ENCODE peak calls at places on chromosomes 13 and 19, in eight cellular contexts. O, L, J, E, F, N, P and B are unnamed samples.

GRCh38 chr19:6056282-6056741 is 54.0 kb downstream of the RFX2 start:
- DNase-seq in E (no peak), F (peak), L (no peak), N (peak), P (no peak), O (no peak), J (no peak), B (no peak)

GRCh38 chr13:66265446-66265845 is 964.7 kb downstream of the PCDH9 start:
- DNase-seq in F (no peak), N (no peak), P (no peak), O (no peak), L (no peak), E (no peak), J (peak), B (no peak)

GRCh38 chr13:32284927-32285632 is 30.1 kb downstream of the ZAR1L start:
- DNase-seq in F (no peak), L (no peak), O (no peak), J (peak), P (peak), N (no peak), E (no peak), B (peak)

GRCh38 chr19:4375620-4376228 is 24.6 kb downstream of the SH3GL1 start:
- DNase-seq in L (peak), P (peak), N (peak), J (peak), F (no peak), O (no peak), E (no peak), B (no peak)

GRCh38 chr19:52369463-52370340 is at the start of gene ZNF880:
- DNase-seq in O (peak), L (peak), E (peak), F (peak), N (peak), J (peak), P (peak), B (peak)

GRCh38 chr13:27043013-27043412 is 128.6 kb downstream of the USP12 start:
- DNase-seq in J (peak), F (no peak), E (peak), N (no peak), P (peak), O (peak), L (peak), B (peak)

GRCh38 chr13:76865996-76866503 is 20.2 kb downstream of the KCTD12 start:
- DNase-seq in F (no peak), J (no peak), E (no peak), P (no peak), L (no peak), N (no peak), O (no peak), B (no peak)

GRCh38 chr19:51637362-51637978 is 7.3 kb upstream of the SIGLEC5 start:
- DNase-seq in N (no peak), E (no peak), O (no peak), P (no peak), J (no peak), F (no peak), L (no peak), B (no peak)

GRCh38 chr19:5903054-5903501 is 512 bp downstream of the NDUFA11 start:
- DNase-seq in P (no peak), L (no peak), E (no peak), O (no peak), N (no peak), F (no peak), J (peak), B (no peak)

GRCh38 chr13:97191143-97191542 is 31.0 kb upstream of the MBNL2 start:
- DNase-seq in J (no peak), N (no peak), F (peak), E (no peak), P (no peak), O (no peak), L (no peak), B (no peak)

GRCh38 chr13:96089749-96090239 is at the start of gene HS6ST3:
- DNase-seq in N (no peak), L (no peak), P (peak), O (no peak), J (no peak), F (peak), E (no peak), B (no peak)

GRCh38 chr13:100895656-100896055 is 221.1 kb upstream of the TMTC4 start:
- DNase-seq in J (peak), E (no peak), N (no peak), O (no peak), L (no peak), F (no peak), P (no peak), B (no peak)

GRCh38 chr13:49516467-49516866 is 20.7 kb downstream of the PHF11 start:
- DNase-seq in L (no peak), E (no peak), P (no peak), J (no peak), F (no peak), N (no peak), O (no peak), B (no peak)

GRCh38 chr13:114226699-114227323 is 7.9 kb upstream of the CDC16 start:
- DNase-seq in J (peak), L (peak), E (peak), N (peak), F (peak), P (peak), O (peak), B (peak)

GRCh38 chr19:56538254-56538760 is 441 bp upstream of the ZFP28 start:
- DNase-seq in O (peak), P (peak), E (peak), J (peak), L (peak), N (peak), F (peak), B (peak)

GRCh38 chr13:20124303-20124702 is 36.5 kb downstream of the GJA3 start:
- DNase-seq in L (no peak), O (no peak), F (no peak), J (no peak), E (no peak), P (no peak), N (no peak), B (no peak)

GRCh38 chr13:41606646-41607045 is 149.3 kb downstream of the RGCC start:
- DNase-seq in P (no peak), F (no peak), L (no peak), E (no peak), J (no peak), O (no peak), N (no peak), B (no peak)

GRCh38 chr19:10211071-10211470 is 16.3 kb upstream of the DNMT1 start:
- DNase-seq in O (no peak), J (no peak), E (no peak), L (no peak), P (peak), F (no peak), N (no peak), B (no peak)
- H3K4me3 ChIP-seq in O (no peak), J (no peak), E (no peak), L (no peak), P (no peak), F (no peak), N (no peak), B (no peak)

DNA sequence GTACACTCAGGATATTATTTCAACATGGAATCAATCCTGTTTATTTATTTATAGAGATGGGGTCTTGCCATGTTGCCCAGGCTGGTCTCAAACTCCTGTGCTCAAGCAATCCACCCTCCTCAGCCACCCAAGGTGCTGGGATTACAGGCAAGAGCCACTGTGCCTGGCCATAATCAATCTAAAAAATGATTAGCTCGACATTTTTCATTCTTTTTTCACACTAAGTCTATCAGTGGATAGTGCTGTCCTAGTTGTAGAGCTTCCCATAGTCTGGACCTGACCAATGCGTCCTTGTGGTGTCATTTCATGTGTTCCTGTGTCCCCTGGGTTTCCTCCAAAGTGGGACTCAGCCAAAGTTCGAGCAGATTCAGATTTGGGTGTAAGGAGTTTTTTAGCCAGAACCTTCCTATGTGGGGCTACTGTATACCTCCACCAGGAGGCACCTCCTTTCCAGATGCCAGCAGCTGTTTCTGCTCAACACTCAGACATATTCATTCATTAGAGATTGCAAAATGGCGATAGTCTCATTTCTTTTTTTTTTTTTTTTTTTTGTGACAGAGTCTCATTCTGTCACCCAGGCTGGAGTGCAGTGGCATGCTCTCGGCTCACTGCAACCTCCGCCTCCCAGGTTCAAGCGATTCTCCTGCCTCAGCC is 61.1 kb downstream of the MAP4K1 start:
- DNase-seq in J (no peak), F (no peak), L (no peak), N (no peak), E (no peak), P (no peak), O (no peak), B (no peak)
- TF ChIP-seq CTCF in J (no peak), F (no peak), L (no peak), N (no peak), E (no peak), P (no peak), O (peak), B (no peak)

GRCh38 chr19:35294859-35295258 is 2.9 kb downstream of the MAG start:
- DNase-seq in J (no peak), F (no peak), L (no peak), O (no peak), N (no peak), E (no peak), P (no peak), B (no peak)
- H3K4me3 ChIP-seq in J (no peak), F (no peak), L (no peak), O (no peak), N (no peak), E (no peak), P (peak), B (no peak)

DNA sequence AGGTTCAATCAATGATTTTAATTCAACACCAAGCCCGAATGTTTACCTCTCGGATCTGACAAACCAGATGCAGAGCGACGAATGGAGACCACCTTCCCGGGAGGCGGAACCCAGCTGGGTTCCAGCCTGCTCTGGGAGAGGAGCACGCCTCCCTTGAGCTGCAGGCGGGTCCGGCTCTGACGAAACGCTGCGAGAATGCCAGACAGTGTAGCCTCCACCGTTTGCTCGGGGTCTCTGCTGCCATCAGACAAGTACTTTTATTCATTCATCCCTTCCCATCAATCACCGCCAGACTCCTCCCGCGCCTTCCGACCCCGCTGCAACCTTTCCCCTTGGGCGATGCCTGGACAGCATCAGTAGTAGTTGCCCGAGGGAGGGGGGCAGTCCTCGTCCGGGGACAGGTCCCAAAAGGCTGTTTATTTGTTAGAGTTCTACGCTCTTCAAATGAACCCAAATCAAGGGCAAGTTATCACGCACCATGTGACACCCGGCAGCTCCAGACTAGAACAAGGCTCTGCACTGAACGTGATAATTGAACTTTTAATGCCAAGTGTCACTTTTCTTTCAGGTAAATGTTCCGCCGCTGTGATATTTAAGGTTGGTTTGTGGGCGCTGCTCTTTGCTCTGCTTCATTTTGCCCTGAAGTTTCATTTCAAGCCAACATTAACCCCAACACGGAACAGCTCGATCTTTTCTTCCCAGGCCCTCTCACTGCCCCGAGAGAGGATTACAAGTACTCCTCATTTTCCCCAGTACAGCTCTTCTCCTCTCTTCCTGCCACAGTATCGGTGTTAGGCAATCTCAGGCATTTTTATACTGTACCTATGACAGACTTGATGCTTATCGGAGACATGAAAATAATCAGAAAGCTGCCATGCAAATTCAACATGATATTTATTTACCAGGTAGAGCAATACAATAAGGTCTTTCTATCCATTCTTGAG is 992 bp upstream of the EDNRB start:
- DNase-seq in L (peak), O (no peak), P (peak), N (peak), F (peak), J (no peak), E (no peak), B (no peak)
- TF ChIP-seq CTCF in L (no peak), O (no peak), P (no peak), N (no peak), F (no peak), J (no peak), E (no peak), B (no peak)

DNA sequence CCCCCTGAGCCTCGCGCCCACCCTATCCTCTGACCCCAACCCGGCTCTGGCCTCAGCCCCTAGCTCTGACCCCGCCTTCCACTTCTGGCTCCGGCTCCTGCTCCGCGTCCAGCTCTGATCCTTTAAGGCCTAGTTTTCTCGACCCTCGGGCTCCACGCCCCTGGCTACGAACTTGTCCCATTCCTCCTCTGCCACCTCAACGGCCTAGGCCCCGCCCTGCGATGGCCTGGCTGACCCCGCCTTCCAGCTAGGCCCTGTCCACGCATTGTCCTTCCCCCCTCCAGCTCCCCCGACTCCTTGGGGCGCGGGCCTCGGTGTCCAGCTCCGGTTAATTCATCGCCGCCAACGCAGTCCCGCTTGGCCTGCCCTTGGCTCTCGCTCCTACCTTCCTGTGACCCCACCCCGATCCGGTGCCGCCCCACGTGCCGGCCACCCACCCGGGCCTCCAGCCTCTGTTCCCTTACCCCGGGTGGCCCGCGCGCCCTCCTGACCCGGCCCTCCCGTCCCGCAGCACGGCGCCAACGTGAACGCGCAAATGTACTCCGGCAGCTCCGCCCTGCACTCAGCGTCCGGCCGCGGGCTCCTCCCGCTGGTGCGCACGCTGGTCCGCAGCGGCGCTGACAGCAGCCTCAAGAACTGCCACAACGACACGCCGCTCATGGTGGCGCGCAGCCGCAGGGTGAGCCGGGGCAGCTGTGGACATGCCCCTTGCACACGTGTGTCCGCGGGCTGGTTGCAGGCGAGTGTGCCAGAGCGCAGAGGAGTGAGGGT is 9.4 kb downstream of the BCL3 start:
- DNase-seq in O (no peak), E (no peak), L (peak), P (peak), F (peak), N (peak), J (no peak), B (no peak)
- H3K4me3 ChIP-seq in O (peak), E (peak), L (peak), P (peak), F (no peak), N (peak), J (peak), B (peak)

DNA sequence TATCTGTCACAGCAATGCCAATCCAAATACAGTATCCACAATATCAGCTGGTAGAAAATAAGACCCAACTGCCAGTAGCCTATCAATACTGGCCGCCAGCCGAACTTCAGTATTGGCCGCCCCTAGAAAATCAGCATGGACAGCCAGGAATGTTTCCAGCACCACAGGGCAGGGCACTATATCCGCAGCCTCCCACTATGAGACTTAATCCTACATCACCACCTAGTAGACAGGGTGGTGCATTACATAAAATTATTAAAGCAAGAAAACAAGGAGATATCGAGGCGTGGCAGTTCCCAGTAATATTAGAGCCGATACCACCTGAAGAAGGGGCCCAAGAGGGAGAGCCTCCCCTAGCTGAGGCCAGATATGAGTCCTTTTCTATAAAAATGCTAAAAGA is 111.3 kb downstream of the ZNF486 start:
- DNase-seq in E (no peak), J (no peak), O (no peak), N (peak), P (no peak), F (no peak), L (no peak), B (no peak)
- TF ChIP-seq CTCF in E (no peak), J (no peak), O (no peak), N (peak), P (peak), F (no peak), L (no peak), B (no peak)

GRCh38 chr13:22748866-22749586 is 431.8 kb upstream of the SGCG start:
- DNase-seq in E (no peak), N (no peak), F (no peak), L (no peak), J (no peak), P (no peak), O (no peak), B (peak)

GRCh38 chr13:22744688-22745452 is 435.9 kb upstream of the SGCG start:
- DNase-seq in L (no peak), P (no peak), N (no peak), F (no peak), O (no peak), J (no peak), E (no peak), B (no peak)

GRCh38 chr13:22749626-22750025 is 431.2 kb upstream of the SGCG start:
- DNase-seq in F (no peak), L (no peak), J (no peak), N (no peak), P (no peak), E (no peak), O (no peak), B (no peak)
- H3K4me3 ChIP-seq in F (no peak), L (no peak), J (no peak), N (no peak), P (no peak), E (no peak), O (no peak), B (no peak)

DNA sequence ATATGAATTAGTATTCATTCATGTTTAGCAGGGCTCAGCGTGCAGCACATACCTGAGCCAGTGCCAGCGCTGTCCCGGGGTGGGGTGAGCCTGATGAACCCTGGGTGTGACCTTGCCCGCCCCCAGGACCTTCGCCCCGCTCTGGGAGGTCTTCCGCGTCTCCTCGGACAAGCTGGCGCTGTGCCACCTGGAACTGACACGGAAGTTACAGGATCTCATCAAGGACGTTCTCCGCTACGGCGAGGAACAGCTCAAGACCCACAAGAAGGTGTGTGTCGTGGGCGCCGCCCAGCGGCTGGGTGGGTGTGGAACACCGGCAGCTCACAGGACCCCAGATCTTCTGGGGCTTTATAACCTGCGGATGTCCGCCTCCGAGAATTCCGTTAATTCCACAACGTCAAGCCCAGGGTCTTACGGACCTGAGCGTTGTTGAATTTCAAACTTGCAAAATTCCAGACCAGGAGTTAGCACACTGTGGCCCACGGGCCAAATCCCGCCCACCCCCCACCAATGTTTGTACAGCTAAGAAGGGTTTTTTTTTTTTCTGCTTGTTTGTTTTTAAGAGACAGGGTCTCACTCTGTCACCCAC is 15.4 kb downstream of the FCHO1 start:
- DNase-seq in J (peak), N (peak), F (peak), P (peak), O (peak), L (peak), E (no peak), B (no peak)
- TF ChIP-seq CTCF in J (peak), N (peak), F (peak), P (peak), O (peak), L (peak), E (peak), B (peak)

GRCh38 chr19:1754651-1755466 is 1.6 kb downstream of the ONECUT3 start:
- DNase-seq in N (no peak), E (no peak), P (no peak), J (no peak), O (no peak), L (no peak), F (no peak), B (no peak)
- H3K4me3 ChIP-seq in N (no peak), E (no peak), P (no peak), J (no peak), O (no peak), L (no peak), F (no peak), B (no peak)